ENCODE peak calls at places on chromosome 21, in five cellular contexts. N is fibroblast of lung, M is fibroblast of the aortic adventitia, G is heart left ventricle, V is GM12865. S is an unnamed sample.
A peak's percentile ranks its signal among the peaks of the same experiment; 100 is the strongest.

GRCh38 chr21:32463889-32464300 is 51.4 kb downstream of the EVA1C start:
- DNase-seq in N (peak; percentile 90), V (no peak), G (no peak), M (peak; percentile 99), S (peak; percentile 81)

GRCh38 chr21:43645414-43645891 is 13.8 kb downstream of the HSF2BP start:
- DNase-seq in V (peak; percentile 76), N (peak; percentile 80), M (peak; percentile 84), G (peak; percentile 39), S (peak; percentile 35)

GRCh38 chr21:16072692-16073091 is 342.9 kb downstream of the USP25 start:
- DNase-seq in V (no peak), M (peak; percentile 96), N (peak; percentile 90), G (no peak), S (peak; percentile 92)

GRCh38 chr21:30620080-30620479 is 347 bp upstream of the KRTAP20-4 start:
- DNase-seq in G (no peak), N (no peak), M (no peak), V (no peak), S (no peak)

GRCh38 chr21:31545036-31545435 is 114.5 kb upstream of the SOD1 start:
- DNase-seq in V (no peak), N (no peak), M (no peak), G (no peak), S (no peak)

GRCh38 chr21:38985423-38986378 is 180.0 kb downstream of the ETS2 start:
- DNase-seq in M (peak; percentile 100), G (peak; percentile 89), N (peak; percentile 98), V (peak; percentile 38), S (peak; percentile 95)

GRCh38 chr21:29335720-29336119 is 37.0 kb downstream of the BACH1 start:
- DNase-seq in M (peak; percentile 45), V (no peak), G (no peak), N (peak; percentile 53), S (no peak)

GRCh38 chr21:25639167-25639921 is at the start of gene JAM2:
- DNase-seq in N (peak; percentile 36), M (no peak), V (peak; percentile 65), G (peak; percentile 60), S (no peak)

GRCh38 chr21:42983102-42983501 is 8.7 kb downstream of the PKNOX1 start:
- DNase-seq in M (no peak), N (peak; percentile 25), G (no peak), V (no peak), S (no peak)

GRCh38 chr21:27571706-27572105 is 604.8 kb upstream of the ADAMTS5 start:
- DNase-seq in G (no peak), V (no peak), M (no peak), N (peak; percentile 28), S (no peak)

GRCh38 chr21:31265293-31265692 is 78.8 kb downstream of the TIAM1 start:
- DNase-seq in G (peak; percentile 62), V (no peak), N (no peak), M (peak; percentile 52), S (no peak)

GRCh38 chr21:38716942-38717341 is 88.8 kb upstream of the ETS2 start:
- DNase-seq in M (no peak), N (no peak), V (no peak), G (no peak), S (no peak)

GRCh38 chr21:43346551-43346950 is 80.4 kb downstream of the SIK1 start:
- DNase-seq in G (no peak), M (no peak), V (no peak), N (no peak), S (no peak)

GRCh38 chr21:29526545-29526944 is 227.8 kb downstream of the BACH1 start:
- DNase-seq in G (no peak), M (no peak), V (no peak), N (no peak), S (no peak)

GRCh38 chr21:38968887-38969543 is 163.3 kb downstream of the ETS2 start:
- DNase-seq in N (no peak), G (no peak), M (no peak), V (no peak), S (no peak)

GRCh38 chr21:30695956-30696355 is 22.6 kb downstream of the KRTAP21-3 start:
- DNase-seq in N (no peak), M (no peak), V (no peak), G (no peak), S (no peak)

GRCh38 chr21:16377120-16377658 is 647.4 kb downstream of the USP25 start:
- DNase-seq in N (no peak), G (no peak), V (no peak), M (no peak), S (no peak)

GRCh38 chr21:30164796-30165195 is 1.8 kb downstream of the CLDN17 start:
- DNase-seq in G (no peak), V (no peak), M (no peak), N (no peak), S (no peak)

GRCh38 chr21:31580866-31581276 is 78.6 kb upstream of the SOD1 start:
- DNase-seq in G (peak; percentile 70), N (peak; percentile 72), M (peak; percentile 78), V (peak; percentile 69), S (peak; percentile 40)

GRCh38 chr21:20647603-20648002 is 350.6 kb upstream of the NCAM2 start:
- DNase-seq in V (no peak), N (peak; percentile 4), M (peak; percentile 19), G (no peak), S (peak; percentile 38)

GRCh38 chr21:17930102-17930501 is 110.9 kb upstream of the C21orf91 start:
- DNase-seq in M (no peak), G (no peak), V (no peak), N (no peak), S (no peak)

GRCh38 chr21:17929514-17929913 is 110.4 kb upstream of the C21orf91 start:
- DNase-seq in N (no peak), G (no peak), V (no peak), M (no peak), S (no peak)

GRCh38 chr21:17925000-17925610 is 105.9 kb upstream of the C21orf91 start:
- DNase-seq in G (no peak), N (peak; percentile 61), M (peak; percentile 63), V (peak; percentile 79), S (peak; percentile 72)

GRCh38 chr21:17925900-17926299 is 106.7 kb upstream of the C21orf91 start:
- DNase-seq in M (peak; percentile 24), G (no peak), N (peak; percentile 48), V (peak; percentile 25), S (no peak)

GRCh38 chr21:17931080-17931479 is 111.9 kb upstream of the C21orf91 start:
- DNase-seq in N (no peak), V (peak; percentile 22), M (no peak), G (no peak), S (no peak)
- TF ChIP-seq CTCF in N (peak; percentile 28), V (peak; percentile 41), M (peak; percentile 20), G (no peak), S (peak; percentile 43)

GRCh38 chr21:36701912-36702621 is 3.2 kb downstream of the SIM2 start:
- DNase-seq in M (no peak), N (no peak), G (no peak), V (no peak), S (no peak)
- H3K4me3 ChIP-seq in M (no peak overlapping the region), N (no peak overlapping the region), G (no peak overlapping the region), V (no peak overlapping the region), S (no peak overlapping the region)

DNA sequence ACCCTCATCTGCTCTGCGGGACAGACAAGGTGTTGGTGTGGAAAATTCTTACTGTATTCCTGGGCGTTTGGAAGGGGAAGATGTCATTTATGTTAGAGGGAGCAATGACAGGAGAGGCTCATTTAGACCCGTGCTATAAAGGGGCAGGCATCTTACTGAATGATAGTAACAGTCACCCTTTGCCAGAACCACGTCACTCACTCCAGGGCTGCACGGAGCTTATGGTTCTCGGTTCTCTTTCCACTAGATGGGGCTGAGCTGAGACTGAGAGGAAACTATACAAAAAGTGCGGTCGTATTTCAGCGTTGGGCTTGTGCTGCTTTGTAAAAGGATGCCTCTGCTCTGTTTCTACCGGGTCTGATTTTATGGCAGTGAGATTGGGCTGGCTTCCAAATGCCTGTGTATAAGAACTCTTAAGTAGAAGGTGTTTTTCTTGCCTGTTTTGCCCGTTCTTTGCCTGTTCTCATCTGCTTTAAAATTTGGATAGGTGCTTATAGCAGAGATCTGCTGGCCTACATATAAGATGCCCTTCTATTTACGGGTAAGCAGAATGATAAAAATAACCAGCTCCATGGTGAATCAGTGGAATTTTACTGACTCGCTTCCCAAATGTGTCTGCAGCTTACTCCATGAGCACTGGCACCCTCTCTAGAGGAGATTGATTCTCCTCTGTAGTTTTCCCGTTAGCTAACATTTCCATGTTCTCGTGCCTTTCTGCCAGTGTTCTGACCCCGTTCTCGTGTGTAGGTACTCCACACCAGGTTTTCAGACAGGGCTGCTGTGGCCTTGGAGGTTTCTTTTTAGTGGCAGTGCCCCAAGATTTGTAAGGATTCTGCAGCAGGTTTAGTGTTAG is 55.9 kb downstream of the MRPS6 start:
- DNase-seq in G (peak; percentile 84), V (no peak), M (peak; percentile 88), N (peak; percentile 92), S (peak; percentile 90)
- TF ChIP-seq CTCF in G (peak; percentile 60), V (no peak), M (peak; percentile 67), N (peak; percentile 72), S (peak; percentile 59)

GRCh38 chr21:46393451-46393940 is 65.2 kb upstream of the DIP2A start:
- DNase-seq in G (no peak), M (no peak), N (no peak), V (no peak), S (no peak)
- H3K4me3 ChIP-seq in G (no peak overlapping the region), M (no peak overlapping the region), N (no peak overlapping the region), V (no peak overlapping the region), S (no peak overlapping the region)

GRCh38 chr21:34120867-34121266 is 47.5 kb downstream of the MRPS6 start:
- DNase-seq in G (no peak), V (no peak), N (no peak), M (no peak), S (no peak)

GRCh38 chr21:34112316-34113033 is 39.1 kb downstream of the MRPS6 start:
- DNase-seq in M (no peak), G (no peak), N (no peak), V (no peak), S (no peak)

GRCh38 chr21:34115160-34115559 is 41.8 kb downstream of the MRPS6 start:
- DNase-seq in M (no peak), N (no peak), G (no peak), V (no peak), S (no peak)

GRCh38 chr21:34113842-34114241 is 40.5 kb downstream of the MRPS6 start:
- DNase-seq in V (no peak), M (no peak), N (no peak), G (no peak), S (no peak)

GRCh38 chr21:34116569-34116968 is 43.2 kb downstream of the MRPS6 start:
- DNase-seq in G (no peak), N (no peak), M (no peak), V (no peak), S (no peak)
- TF ChIP-seq CTCF in G (no peak), N (no peak), M (no peak), V (no peak), S (no peak)

DNA sequence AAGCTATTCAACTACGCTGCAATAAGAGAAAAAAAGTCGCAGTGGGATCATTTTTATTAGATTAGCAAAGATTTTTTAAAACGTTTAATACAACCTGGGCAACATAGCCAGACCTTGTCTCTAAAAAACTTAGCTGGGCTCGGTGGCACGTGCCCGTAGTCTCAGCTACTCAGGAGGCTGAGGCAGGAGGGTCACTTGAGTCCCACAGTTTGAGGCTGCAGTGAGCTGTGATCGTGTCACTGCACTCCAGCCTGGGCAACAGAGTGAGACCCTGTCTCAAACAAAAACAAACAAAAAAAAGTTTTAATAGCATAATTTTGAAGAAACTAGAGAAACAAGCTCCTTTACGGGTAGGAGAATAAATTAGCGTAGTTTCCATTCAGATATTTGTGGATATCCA is 1.0 kb upstream of the PRDM15 start:
- DNase-seq in N (no peak), G (no peak), V (no peak), M (no peak), S (no peak)
- H3K4me3 ChIP-seq in N (no peak overlapping the region), G (peak overlapping the region; percentile 99), V (peak overlapping the region; percentile 66), M (peak overlapping the region; percentile 6), S (peak overlapping the region; percentile 61)

S was measured in HFF-Myc.